ENCODE peak calls at places on chromosomes 13 and 19, in five cellular contexts. V is G401, F is left cardiac atrium, S is SW 1271, N is amniotic stem cell. G is an unnamed sample.

GRCh38 chr13:113029487-113030258 is 60.7 kb downstream of the MCF2L start:
- DNase-seq in S (peak), N (no peak), F (no peak), V (no peak), G (peak)

GRCh38 chr19:33960566-33960965 is 163.9 kb downstream of the KCTD15 start:
- DNase-seq in S (no peak), N (no peak), V (no peak), F (no peak), G (no peak)

GRCh38 chr13:80338781-80339577 is 1.9 kb downstream of the SPRY2 start:
- DNase-seq in N (peak), F (peak), S (peak), V (peak), G (peak)

GRCh38 chr13:20828540-20829364 is 55.0 kb upstream of the EEF1AKMT1 start:
- DNase-seq in V (peak), F (no peak), N (peak), S (peak), G (peak)

GRCh38 chr19:5711025-5711424 is 8.9 kb downstream of the LONP1 start:
- DNase-seq in N (no peak), S (no peak), V (no peak), F (no peak), G (no peak)

GRCh38 chr13:49517461-49517860 is 21.7 kb downstream of the PHF11 start:
- DNase-seq in V (no peak), N (no peak), S (no peak), F (no peak), G (no peak)

GRCh38 chr13:42272115-42272756 is at the start of gene AKAP11:
- DNase-seq in F (no peak), S (peak), V (peak), N (no peak), G (peak)

GRCh38 chr19:39133431-39134270 is 8.1 kb downstream of the PAK4 start:
- DNase-seq in F (no peak), N (no peak), V (no peak), S (no peak), G (no peak)

GRCh38 chr19:35142531-35143230 is 374 bp upstream of the FXYD7 start:
- DNase-seq in N (no peak), V (no peak), F (peak), S (peak), G (no peak)

GRCh38 chr19:8335343-8336071 is 7.6 kb downstream of the KANK3 start:
- DNase-seq in F (no peak), N (no peak), S (no peak), V (no peak), G (no peak)

GRCh38 chr19:50835103-50835784 is 1.9 kb upstream of the KLK15 start:
- DNase-seq in S (no peak), N (no peak), F (no peak), V (no peak), G (no peak)

GRCh38 chr19:996051-996838 is 4.0 kb upstream of the GRIN3B start:
- DNase-seq in V (no peak), F (no peak), N (no peak), S (no peak), G (no peak)

GRCh38 chr13:32278456-32278855 is 36.7 kb downstream of the ZAR1L start:
- DNase-seq in F (no peak), S (no peak), N (peak), V (no peak), G (no peak)

GRCh38 chr19:8826371-8826770 is 5.7 kb downstream of the ZNF558 start:
- DNase-seq in N (no peak), V (no peak), F (no peak), S (no peak), G (no peak)

GRCh38 chr13:24680258-24680920 is at the start of gene ATP12A:
- DNase-seq in N (no peak), S (no peak), V (no peak), F (no peak), G (no peak)

GRCh38 chr13:114282143-114282685 is 813 bp downstream of the UPF3A start:
- DNase-seq in S (no peak), V (peak), N (peak), F (peak), G (peak)

GRCh38 chr19:4372630-4373367 is 27.5 kb downstream of the SH3GL1 start:
- DNase-seq in N (no peak), V (no peak), S (no peak), F (no peak), G (no peak)

GRCh38 chr19:52099497-52100138 is 4.1 kb upstream of the ZNF841 start:
- DNase-seq in S (no peak), N (no peak), V (no peak), F (no peak), G (no peak)

GRCh38 chr19:54154603-54155345 is 4.7 kb downstream of the LENG1 start:
- DNase-seq in N (no peak), S (peak), F (no peak), V (no peak), G (no peak)

GRCh38 chr19:1133471-1133929 is 29.7 kb downstream of the GPX4 start:
- DNase-seq in F (peak), N (no peak), S (peak), V (no peak), G (no peak)

GRCh38 chr19:17097593-17098126 is 22.1 kb downstream of the MYO9B start:
- DNase-seq in F (no peak), V (no peak), S (peak), N (no peak), G (no peak)

GRCh38 chr19:2795827-2796658 is 10.7 kb downstream of the THOP1 start:
- DNase-seq in N (no peak), S (no peak), V (no peak), F (no peak), G (no peak)

GRCh38 chr13:36706755-36707154 is 32.9 kb downstream of the SERTM1 start:
- DNase-seq in V (no peak), S (no peak), F (no peak), N (peak), G (no peak)

G was measured in cerebellar cortex.